ENCODE peak calls at places on chromosomes 11 and 22, in five cellular contexts. C, W, E, K and A are unnamed samples. For H3K4me1, the result is how much of the 10 kb centered on the place peaks cover.

GRCh38 chr11:2725367-2726300 is 25.8 kb upstream of the KCNQ1OT1 start:
- DNase-seq in C (no peak), W (no peak), E (no peak), K (no peak), A (peak)

GRCh38 chr22:28231423-28231822 is 312.4 kb upstream of the PITPNB start:
- DNase-seq in C (no peak), W (no peak), E (no peak), K (no peak), A (no peak)

GRCh38 chr11:111229604-111230003 is 15.9 kb upstream of the POU2AF2 start:
- DNase-seq in C (no peak), W (no peak), E (no peak), K (no peak), A (no peak)

GRCh38 chr11:3159296-3160190 is 5.6 kb downstream of the OSBPL5 start:
- DNase-seq in C (no peak), W (no peak), E (peak), K (no peak), A (no peak)

GRCh38 chr11:74388678-74389327 is 9.4 kb downstream of the PGM2L1 start:
- DNase-seq in C (peak), W (peak), E (peak), K (peak), A (peak)

GRCh38 chr22:27835446-27835845 is 33.9 kb upstream of the MN1 start:
- DNase-seq in C (no peak), W (no peak), E (no peak), K (no peak), A (no peak)

GRCh38 chr11:111155021-111155420 is 90.5 kb upstream of the POU2AF2 start:
- DNase-seq in C (no peak), W (no peak), E (no peak), K (no peak), A (no peak)

GRCh38 chr11:44036811-44037657 is 10.7 kb upstream of the ACCSL start:
- DNase-seq in C (peak), W (peak), E (peak), K (peak), A (peak)

GRCh38 chr11:88042238-88043032 is 132.8 kb downstream of the RAB38 start:
- DNase-seq in C (no peak), W (no peak), E (no peak), K (no peak), A (no peak)

GRCh38 chr11:13368041-13368446 is 90.5 kb downstream of the BMAL1 start:
- DNase-seq in C (no peak), W (no peak), E (no peak), K (peak), A (no peak)

DNA sequence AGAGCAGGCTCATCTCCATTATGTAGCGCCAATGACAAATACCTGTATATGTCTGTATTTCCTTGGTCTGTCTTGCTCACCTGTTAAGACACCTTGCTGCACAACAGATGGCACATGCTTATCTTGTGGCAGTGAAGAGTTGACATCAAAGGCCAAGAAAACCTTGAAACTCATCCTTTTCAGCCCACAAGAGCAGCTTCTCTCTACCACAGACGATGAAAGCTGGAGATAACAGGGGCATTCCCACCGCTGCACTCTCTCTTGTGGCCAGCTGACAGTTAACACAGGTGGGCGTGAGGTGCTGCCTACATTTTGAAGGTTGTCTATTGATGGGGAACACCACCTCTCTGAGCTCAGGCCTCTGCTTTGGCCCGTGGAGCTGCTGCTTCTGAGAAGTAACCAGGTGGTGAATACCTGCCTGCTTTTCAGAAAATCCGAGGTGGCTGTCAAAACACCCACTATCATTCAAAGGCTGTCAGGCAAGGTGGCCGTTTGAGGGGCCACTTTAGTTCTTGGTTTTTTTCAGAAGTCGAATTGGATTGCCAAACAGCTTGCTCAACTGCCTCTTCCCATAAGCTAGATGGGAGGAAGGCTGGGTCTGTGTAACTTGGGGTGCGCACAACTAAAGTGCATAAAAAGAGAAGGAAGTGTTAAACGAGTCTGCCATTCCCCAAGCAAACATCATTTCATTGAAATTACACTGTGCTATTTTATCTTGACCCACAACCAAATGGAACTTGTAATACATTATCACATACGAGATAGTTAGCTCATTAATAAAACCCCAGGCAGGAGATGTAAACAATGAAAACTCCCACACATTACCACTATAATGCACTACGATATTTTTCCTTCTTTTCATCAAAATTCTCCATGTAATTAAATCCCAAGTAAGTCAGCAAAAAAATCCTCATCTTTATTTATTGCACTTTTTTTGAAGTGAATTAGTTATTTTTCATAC is 87.1 kb upstream of the RAG2 start:
- DNase-seq in C (no peak), W (no peak), E (no peak), K (no peak), A (no peak)
- H3K4me1 ChIP-seq in C (under half), W (under half), E (under half), K (under half), A (under half)

GRCh38 chr11:119309411-119309810 is 7.5 kb downstream of the MCAM start:
- DNase-seq in C (no peak), W (no peak), E (no peak), K (no peak), A (no peak)

GRCh38 chr11:119305556-119306372 is 11.2 kb downstream of the MCAM start:
- DNase-seq in C (no peak), W (no peak), E (no peak), K (no peak), A (no peak)

GRCh38 chr11:119307974-119308373 is 9.0 kb downstream of the MCAM start:
- DNase-seq in C (no peak), W (no peak), E (no peak), K (no peak), A (no peak)

GRCh38 chr11:119306373-119306890 is 10.5 kb downstream of the MCAM start:
- DNase-seq in C (no peak), W (no peak), E (no peak), K (no peak), A (no peak)

GRCh38 chr11:119307219-119307618 is 9.7 kb downstream of the MCAM start:
- DNase-seq in C (no peak), W (no peak), E (no peak), K (no peak), A (no peak)
- TF ChIP-seq CTCF in C (no peak), W (no peak), E (no peak), K (peak), A (no peak)

DNA sequence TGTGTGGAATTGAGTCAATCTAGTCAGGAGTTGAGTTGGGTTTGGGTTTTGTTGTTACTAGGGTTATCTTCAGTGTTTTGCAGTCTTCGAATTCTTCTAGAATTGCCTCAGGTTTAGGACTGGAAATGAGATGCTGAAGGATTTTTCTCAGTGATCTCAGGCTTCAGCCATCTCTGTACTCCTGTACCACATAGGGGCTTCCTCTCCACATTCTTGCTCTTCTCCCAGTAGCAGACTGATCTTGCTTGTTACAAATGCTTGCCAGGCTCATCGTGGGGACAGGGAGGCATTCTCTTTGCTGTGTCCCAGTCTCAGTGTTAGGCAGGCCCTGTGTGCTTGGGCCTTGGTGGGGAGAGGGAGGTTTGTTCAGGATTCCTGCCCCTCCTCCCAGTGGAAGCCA is 96.1 kb downstream of the LRRC32 start:
- DNase-seq in C (no peak), W (no peak), E (no peak), K (no peak), A (no peak)
- H3K4me3 ChIP-seq in C (no peak), W (no peak), E (no peak), K (no peak), A (no peak)

GRCh38 chr11:77340501-77340900 is 39.0 kb upstream of the GDPD4 start:
- DNase-seq in C (no peak), W (no peak), E (no peak), K (no peak), A (no peak)
- H3K4me1 ChIP-seq in C (under half), W (under half), E (under half), K (under half), A (under half)

GRCh38 chr22:46537946-46538815 is 761 bp upstream of the CELSR1 start:
- DNase-seq in C (no peak), W (no peak), E (no peak), K (peak), A (no peak)
- TF ChIP-seq CTCF in C (peak), W (no peak), E (no peak), K (peak), A (no peak)

GRCh38 chr11:11978098-11978637 is 30.3 kb downstream of the DKK3 start:
- DNase-seq in C (no peak), W (no peak), E (no peak), K (no peak), A (no peak)
- H3K4me3 ChIP-seq in C (no peak), W (no peak), E (no peak), K (no peak), A (no peak)

GRCh38 chr11:102448869-102449224 is 3.7 kb downstream of the TMEM123 start:
- DNase-seq in C (no peak), W (no peak), E (no peak), K (no peak), A (no peak)
- H3K4me1 ChIP-seq in C (half or more), W (half or more), E (under half), K (under half), A (under half)